ENCODE peak calls at places on chromosomes 11 and 22, in seven cellular contexts. B, A, S, C, I, Z and R are unnamed samples.

GRCh38 chr11:73323464-73323863 is 15.4 kb downstream of the ARHGEF17 start:
- DNase-seq in B (peak; percentile 75), A (no peak), S (no peak), C (peak; percentile 87), I (peak; percentile 70), Z (no peak), R (no peak)

GRCh38 chr11:126733685-126734084 is 266.9 kb downstream of the KIRREL3 start:
- DNase-seq in B (no peak), A (no peak), S (no peak), C (no peak), I (no peak), Z (no peak), R (no peak)

GRCh38 chr11:1122356-1123002 is 35.3 kb upstream of the MUC5AC start:
- DNase-seq in B (no peak), A (no peak), S (no peak), C (no peak), I (no peak), Z (no peak), R (no peak)

GRCh38 chr22:42261266-42261665 is 9.2 kb downstream of the TCF20 start:
- DNase-seq in B (no peak), A (no peak), S (no peak), C (peak; percentile 50), I (no peak), Z (no peak), R (no peak)

GRCh38 chr11:33377852-33378385 is 120.7 kb downstream of the HIPK3 start:
- DNase-seq in B (no peak), A (no peak), S (no peak), C (peak; percentile 35), I (peak; percentile 51), Z (no peak), R (no peak)

GRCh38 chr22:29517215-29517908 is 36.2 kb downstream of the THOC5 start:
- DNase-seq in B (no peak), A (no peak), S (no peak), C (peak; percentile 4), I (no peak), Z (no peak), R (no peak)

GRCh38 chr11:25065711-25066110 is 568.9 kb downstream of the LUZP2 start:
- DNase-seq in B (peak; percentile 8), A (no peak), S (peak; percentile 76), C (peak; percentile 1), I (peak; percentile 1), Z (no peak), R (peak; percentile 80)

GRCh38 chr11:118476676-118477075 is 40.4 kb downstream of the KMT2A start:
- DNase-seq in B (no peak), A (no peak), S (no peak), C (no peak), I (no peak), Z (no peak), R (no peak)

GRCh38 chr11:75802913-75803820 is 11.8 kb upstream of the UVRAG start:
- DNase-seq in B (peak; percentile 83), A (peak; percentile 46), S (peak; percentile 45), C (peak; percentile 77), I (peak; percentile 84), Z (peak; percentile 63), R (peak; percentile 65)

GRCh38 chr22:47398491-47398890 is 636.0 kb downstream of the TBC1D22A start:
- DNase-seq in B (no peak), A (no peak), S (no peak), C (no peak), I (no peak), Z (no peak), R (no peak)
- H3K4me2 ChIP-seq in B (no peak overlapping the region), A (no peak overlapping the region), S (no peak overlapping the region), C (no peak overlapping the region), I (no peak overlapping the region), Z (no peak overlapping the region), R (no peak overlapping the region)

DNA sequence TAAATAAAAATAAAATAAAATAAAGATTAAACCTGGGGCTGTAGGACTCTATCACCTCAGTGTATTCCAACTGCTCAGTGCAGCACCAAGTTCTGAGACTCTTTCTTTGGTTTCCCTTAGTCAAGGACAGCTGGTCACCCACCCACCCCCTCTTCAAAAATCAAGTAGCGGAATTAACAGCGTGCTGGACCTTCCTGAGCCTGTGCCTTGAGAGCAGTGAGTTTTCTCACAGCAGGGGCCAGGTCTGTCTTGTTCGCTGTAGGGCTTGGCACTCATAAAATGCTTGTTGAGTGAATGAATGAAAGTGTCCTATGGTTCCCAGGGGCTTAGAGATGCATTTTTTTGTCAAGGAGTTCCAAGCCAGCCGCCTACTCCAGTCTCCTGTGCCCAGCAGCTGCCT is 2.9 kb upstream of the ALX4 start:
- DNase-seq in B (no peak), A (no peak), S (no peak), C (no peak), I (no peak), Z (no peak), R (no peak)
- H3K27me3 ChIP-seq in B (peaks cover 97% of the 10 kb centered on the region), A (peaks cover 21% of the 10 kb centered on the region), S (peaks cover 24% of the 10 kb centered on the region), C (peaks cover 93% of the 10 kb centered on the region), I (peaks cover 92% of the 10 kb centered on the region), Z (peaks cover 82% of the 10 kb centered on the region), R (peaks cover 47% of the 10 kb centered on the region)

DNA sequence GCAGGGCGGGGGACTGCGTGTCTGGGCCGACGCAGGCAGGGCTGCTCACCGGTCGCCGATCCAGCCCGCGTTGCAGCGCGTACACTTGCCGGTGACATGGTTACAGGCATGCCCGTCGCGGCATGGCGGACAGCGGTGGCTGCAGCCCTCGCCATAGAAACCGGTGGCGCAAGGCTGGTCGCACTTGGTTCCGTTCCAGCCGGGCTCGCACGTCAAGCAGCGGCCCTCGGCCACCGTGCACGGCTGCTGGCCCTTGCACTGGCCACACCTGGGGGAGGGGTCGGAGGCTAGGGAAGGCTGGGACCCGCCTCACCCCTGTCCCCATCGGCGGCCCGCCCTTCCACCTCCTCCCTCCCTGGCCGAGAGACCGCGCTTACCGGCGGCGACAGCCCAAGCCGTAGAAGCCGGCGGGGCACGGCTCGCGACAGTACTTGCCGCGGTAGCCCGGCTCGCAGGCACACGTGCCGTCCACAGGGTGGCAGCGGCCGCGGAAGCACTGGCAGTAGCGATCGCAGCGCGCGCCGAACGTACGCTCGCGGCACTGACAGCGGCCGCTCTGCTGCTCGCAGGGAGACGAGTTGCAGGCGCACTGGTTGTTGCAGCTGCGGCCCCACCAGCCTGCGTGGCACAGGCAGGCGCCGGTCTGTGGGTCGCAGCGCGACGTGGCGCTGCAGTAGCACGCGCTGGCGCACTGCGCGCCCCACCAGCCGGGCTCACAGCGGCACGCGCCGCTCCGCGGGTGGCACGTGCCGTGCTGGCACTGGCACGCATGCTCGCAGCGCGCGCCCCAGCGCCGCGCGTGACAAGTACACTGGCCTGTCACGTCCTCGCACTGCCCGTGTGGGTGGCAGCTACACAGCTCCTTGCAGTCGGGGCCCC is 6.7 kb downstream of the SCARF2 start:
- DNase-seq in B (peak; percentile 80), A (peak; percentile 33), S (peak; percentile 48), C (peak; percentile 75), I (peak; percentile 44), Z (no peak), R (no peak)
- H3K4me2 ChIP-seq in B (peak overlapping the region; percentile 89), A (peak overlapping the region; percentile 90), S (peak overlapping the region; percentile 84), C (peak overlapping the region; percentile 24), I (peak overlapping the region; percentile 19), Z (no peak overlapping the region), R (peak overlapping the region; percentile 64)

GRCh38 chr11:43748095-43748494 is 67.6 kb downstream of the HSD17B12 start:
- DNase-seq in B (no peak), A (no peak), S (no peak), C (no peak), I (no peak), Z (no peak), R (no peak)
- H3K27me3 ChIP-seq in B (no peaks in the 10 kb centered on the region), A (no peaks in the 10 kb centered on the region), S (no peaks in the 10 kb centered on the region), C (no peaks in the 10 kb centered on the region), I (no peaks in the 10 kb centered on the region), Z (no peaks in the 10 kb centered on the region), R (no peaks in the 10 kb centered on the region)